ENCODE peak calls at places on chromosomes 16 and 17, in ten cellular contexts. K is NCI-H460, D is GM19239, R is SJCRH30, H is T-helper 9 cell, A is NCI-H774, S is cardiac muscle cell, V is T follicular helper cell, C is T-helper 17 cell, B is LHCN-M2. L is an unnamed sample.

GRCh38 chr16:55437627-55438026 is 41.4 kb upstream of the MMP2 start:
- DNase-seq in K (no peak), D (no peak), R (no peak), H (no peak), A (no peak), S (peak), V (no peak), C (no peak), B (peak), L (no peak)

GRCh38 chr17:78817123-78817522 is 23.5 kb downstream of the USP36 start:
- DNase-seq in K (no peak), D (no peak), R (no peak), H (peak), A (no peak), S (no peak), V (peak), C (peak), B (no peak), L (no peak)

GRCh38 chr17:73969956-73970355 is 233.5 kb upstream of the RPL38 start:
- DNase-seq in K (no peak), D (no peak), R (no peak), H (no peak), A (no peak), S (peak), V (no peak), C (no peak), B (no peak), L (peak)

GRCh38 chr17:30824356-30825145 is at the start of gene CRLF3:
- DNase-seq in K (peak), D (peak), R (peak), H (peak), A (peak), S (peak), V (peak), C (peak), B (peak), L (peak)

GRCh38 chr17:73652886-73653480 is 8.7 kb upstream of the SDK2 start:
- DNase-seq in K (no peak), D (no peak), R (no peak), H (no peak), A (no peak), S (no peak), V (no peak), C (no peak), B (no peak), L (no peak)

GRCh38 chr17:2122641-2123302 is 67.9 kb downstream of the HIC1 start:
- DNase-seq in K (no peak), D (no peak), R (peak), H (no peak), A (no peak), S (peak), V (no peak), C (no peak), B (peak), L (peak)

GRCh38 chr17:8740486-8740885 is 4.2 kb downstream of the CCDC42 start:
- DNase-seq in K (no peak), D (no peak), R (no peak), H (peak), A (no peak), S (no peak), V (peak), C (peak), B (no peak), L (no peak)

GRCh38 chr17:67281053-67281452 is 36.1 kb upstream of the HELZ start:
- DNase-seq in K (no peak), D (no peak), R (peak), H (no peak), A (no peak), S (no peak), V (no peak), C (no peak), B (peak), L (no peak)

GRCh38 chr17:82959990-82960418 is 119.4 kb upstream of the METRNL start:
- DNase-seq in K (no peak), D (no peak), R (peak), H (no peak), A (no peak), S (no peak), V (no peak), C (no peak), B (no peak), L (no peak)

GRCh38 chr16:69064164-69064563 is 41.3 kb upstream of the HAS3 start:
- DNase-seq in K (no peak), D (no peak), R (no peak), H (no peak), A (no peak), S (no peak), V (no peak), C (no peak), B (peak), L (no peak)

GRCh38 chr16:11089504-11090124 is 145.2 kb downstream of the CLEC16A start:
- DNase-seq in K (no peak), D (no peak), R (no peak), H (no peak), A (no peak), S (peak), V (no peak), C (no peak), B (no peak), L (no peak)

GRCh38 chr17:48814504-48814903 is 2.5 kb downstream of the TTLL6 start:
- DNase-seq in K (peak), D (peak), R (peak), H (peak), A (peak), S (peak), V (peak), C (peak), B (peak), L (peak)

GRCh38 chr17:6775871-6776405 is at the start of gene FBXO39:
- DNase-seq in K (no peak), D (no peak), R (no peak), H (no peak), A (no peak), S (peak), V (no peak), C (no peak), B (no peak), L (peak)

GRCh38 chr17:6639651-6640535 is 618 bp downstream of the KIAA0753 start:
- DNase-seq in K (no peak), D (no peak), R (peak), H (peak), A (no peak), S (peak), V (no peak), C (no peak), B (peak), L (no peak)

GRCh38 chr16:89210904-89211515 is 6.5 kb upstream of the ZNF778 start:
- DNase-seq in K (no peak), D (no peak), R (no peak), H (no peak), A (no peak), S (no peak), V (no peak), C (no peak), B (no peak), L (no peak)

GRCh38 chr16:67258160-67258835 is 9.5 kb downstream of the SLC9A5 start:
- DNase-seq in K (no peak), D (no peak), R (no peak), H (no peak), A (no peak), S (no peak), V (no peak), C (no peak), B (no peak), L (no peak)

GRCh38 chr17:27475981-27476895 is 20.0 kb downstream of the KSR1 start:
- DNase-seq in K (no peak), D (no peak), R (no peak), H (no peak), A (no peak), S (no peak), V (no peak), C (no peak), B (no peak), L (no peak)

GRCh38 chr16:56279132-56279531 is 87.8 kb downstream of the GNAO1 start:
- DNase-seq in K (no peak), D (no peak), R (no peak), H (peak), A (no peak), S (no peak), V (peak), C (no peak), B (no peak), L (no peak)

GRCh38 chr16:68275611-68276191 is 11.4 kb downstream of the SLC7A6 start:
- DNase-seq in K (no peak), D (no peak), R (peak), H (peak), A (no peak), S (no peak), V (peak), C (peak), B (peak), L (peak)

GRCh38 chr17:34300652-34301390 is 15.3 kb downstream of the CCL11 start:
- DNase-seq in K (no peak), D (no peak), R (peak), H (no peak), A (no peak), S (peak), V (no peak), C (no peak), B (peak), L (no peak)

GRCh38 chr16:56886826-56887225 is 21.8 kb downstream of the SLC12A3 start:
- DNase-seq in K (no peak), D (no peak), R (no peak), H (no peak), A (no peak), S (no peak), V (no peak), C (no peak), B (no peak), L (no peak)

GRCh38 chr17:50627782-50628601 is 6.7 kb upstream of the ABCC3 start:
- DNase-seq in K (no peak), D (no peak), R (peak), H (no peak), A (peak), S (peak), V (no peak), C (no peak), B (no peak), L (no peak)

GRCh38 chr17:72947475-72947874 is 145.0 kb downstream of the SLC39A11 start:
- DNase-seq in K (no peak), D (no peak), R (no peak), H (no peak), A (no peak), S (no peak), V (no peak), C (no peak), B (no peak), L (no peak)

GRCh38 chr16:85202631-85203461 is 90.6 kb upstream of the CIBAR2 start:
- DNase-seq in K (no peak), D (no peak), R (peak), H (no peak), A (no peak), S (peak), V (no peak), C (no peak), B (peak), L (no peak)

GRCh38 chr17:57045868-57046671 is 39.0 kb upstream of the AKAP1 start:
- DNase-seq in K (no peak), D (peak), R (peak), H (peak), A (no peak), S (no peak), V (no peak), C (peak), B (peak), L (peak)

L was measured in GM13976.